ENCODE peak calls at places on chromosome 15, in eight cellular contexts. Q is astrocyte; M is CD8-positive, alpha-beta T cell; F is ascending aorta; T is RWPE1; K is uterus; N is adrenal gland; H is CD4-positive, alpha-beta T cell. G is an unnamed sample.

GRCh38 chr15:59994855-59995557 is 9.1 kb upstream of the FOXB1 start:
- DNase-seq in Q (no peak), M (no peak), F (no peak), T (no peak), K (no peak), N (no peak), H (no peak), G (no peak)

GRCh38 chr15:90362936-90363212 is 10.8 kb downstream of the ZNF774 start:
- DNase-seq in Q (peak), M (no peak), F (no peak), T (peak), K (peak), N (peak), H (no peak), G (no peak)

GRCh38 chr15:83714888-83715287 is 61.0 kb downstream of the ADAMTSL3 start:
- DNase-seq in Q (no peak), M (no peak), F (no peak), T (no peak), K (no peak), N (no peak), H (no peak), G (no peak)

GRCh38 chr15:29685156-29686078 is 136.9 kb downstream of the TJP1 start:
- DNase-seq in Q (peak), M (no peak), F (no peak), T (peak), K (no peak), N (no peak), H (no peak), G (no peak)

GRCh38 chr15:49620174-49620573 is 444 bp downstream of the FAM227B start:
- DNase-seq in Q (peak), M (no peak), F (no peak), T (no peak), K (no peak), N (peak), H (no peak), G (no peak)

GRCh38 chr15:70426065-70426821 is 328.5 kb upstream of the TLE3 start:
- DNase-seq in Q (peak), M (no peak), F (no peak), T (peak), K (no peak), N (no peak), H (no peak), G (no peak)

GRCh38 chr15:70465812-70466211 is 297.5 kb downstream of the UACA start:
- DNase-seq in Q (no peak), M (no peak), F (no peak), T (no peak), K (no peak), N (no peak), H (no peak), G (no peak)

GRCh38 chr15:99315636-99316035 is 64.4 kb downstream of the LRRC28 start:
- DNase-seq in Q (no peak), M (no peak), F (no peak), T (no peak), K (no peak), N (no peak), H (no peak), G (no peak)

GRCh38 chr15:58260911-58261267 is 122.7 kb downstream of the AQP9 start:
- DNase-seq in Q (peak), M (no peak), F (no peak), T (peak), K (no peak), N (no peak), H (no peak), G (no peak)

GRCh38 chr15:73374599-73374998 is 5.8 kb upstream of the HCN4 start:
- DNase-seq in Q (no peak), M (no peak), F (no peak), T (no peak), K (no peak), N (no peak), H (no peak), G (no peak)

GRCh38 chr15:69885182-69886041 is 212.3 kb downstream of the TLE3 start:
- DNase-seq in Q (peak), M (no peak), F (no peak), T (no peak), K (no peak), N (no peak), H (no peak), G (no peak)

GRCh38 chr15:32035285-32035684 is 5.0 kb downstream of the CHRNA7 start:
- DNase-seq in Q (no peak), M (no peak), F (no peak), T (no peak), K (no peak), N (no peak), H (no peak), G (no peak)

GRCh38 chr15:101522621-101523559 is 33.4 kb upstream of the PCSK6 start:
- DNase-seq in Q (no peak), M (no peak), F (no peak), T (no peak), K (no peak), N (no peak), H (no peak), G (no peak)

GRCh38 chr15:70523634-70524033 is 239.7 kb downstream of the UACA start:
- DNase-seq in Q (no peak), M (no peak), F (no peak), T (no peak), K (no peak), N (no peak), H (no peak), G (no peak)

GRCh38 chr15:52862657-52863056 is 72.5 kb upstream of the ONECUT1 start:
- DNase-seq in Q (no peak), M (no peak), F (no peak), T (no peak), K (no peak), N (no peak), H (no peak), G (no peak)

GRCh38 chr15:37133619-37134018 is 33.3 kb upstream of the MEIS2 start:
- DNase-seq in Q (no peak), M (no peak), F (no peak), T (no peak), K (no peak), N (no peak), H (no peak), G (no peak)

GRCh38 chr15:99987119-99987506 is 253.9 kb upstream of the LYSMD4 start:
- DNase-seq in Q (no peak), M (no peak), F (no peak), T (no peak), K (no peak), N (no peak), H (no peak), G (no peak)

GRCh38 chr15:74396146-74396438 is 28.6 kb upstream of the CYP11A1 start:
- DNase-seq in Q (no peak), M (no peak), F (no peak), T (no peak), K (no peak), N (no peak), H (no peak), G (no peak)
- H3K27ac ChIP-seq in Q (peak), M (no peak), F (no peak), T (peak), K (no peak), N (no peak), H (no peak), G (no peak)

DNA sequence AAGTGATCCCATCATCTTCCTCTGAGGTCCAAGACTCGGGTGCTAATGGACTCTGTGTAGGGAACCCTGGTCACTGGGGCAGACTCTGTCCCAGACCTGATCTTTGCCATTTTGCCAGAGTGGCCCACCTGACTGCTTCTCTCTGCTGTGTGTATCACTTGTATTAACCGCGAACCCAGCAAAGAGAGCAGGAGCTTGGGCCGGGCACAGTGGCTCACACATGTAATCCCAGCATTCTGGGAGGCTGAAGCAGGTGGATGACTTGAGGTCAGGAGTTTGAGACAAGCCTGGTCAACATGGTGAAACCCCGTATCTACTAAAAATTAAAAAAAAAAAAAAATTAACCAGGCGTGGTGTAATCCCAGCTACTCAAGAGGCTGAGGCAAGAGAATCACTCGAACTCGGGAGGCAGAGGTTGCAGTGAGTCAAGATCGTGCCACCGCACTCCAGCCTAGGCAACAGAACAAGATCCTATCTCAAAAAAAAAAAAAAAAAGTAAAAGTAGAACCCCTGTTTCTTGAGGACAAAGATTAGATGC is 32.9 kb upstream of the CYP11A1 start:
- DNase-seq in Q (no peak), M (no peak), F (no peak), T (no peak), K (no peak), N (no peak), H (no peak), G (no peak)
- H3K27ac ChIP-seq in Q (peak), M (no peak), F (no peak), T (no peak), K (no peak), N (no peak), H (no peak), G (no peak)

GRCh38 chr15:81858586-81858985 is 187.2 kb downstream of the MEX3B start:
- DNase-seq in Q (no peak), M (no peak), F (no peak), T (no peak), K (no peak), N (no peak), H (no peak), G (no peak)
- H3K27ac ChIP-seq in Q (no peak), M (no peak), F (no peak), T (no peak), K (no peak), N (no peak), H (no peak), G (no peak)

GRCh38 chr15:63601727-63602185 is 4.6 kb downstream of the FBXL22 start:
- DNase-seq in Q (no peak), M (no peak), F (no peak), T (no peak), K (no peak), N (no peak), H (no peak), G (no peak)
- H3K27ac ChIP-seq in Q (no peak), M (peak), F (peak), T (peak), K (peak), N (peak), H (peak), G (peak)

GRCh38 chr15:34147371-34148140 is 45.7 kb downstream of the PGBD4 start:
- DNase-seq in Q (peak), M (no peak), F (no peak), T (peak), K (no peak), N (no peak), H (no peak), G (no peak)
- H3K27ac ChIP-seq in Q (peak), M (no peak), F (no peak), T (no peak), K (no peak), N (no peak), H (no peak), G (no peak)

DNA sequence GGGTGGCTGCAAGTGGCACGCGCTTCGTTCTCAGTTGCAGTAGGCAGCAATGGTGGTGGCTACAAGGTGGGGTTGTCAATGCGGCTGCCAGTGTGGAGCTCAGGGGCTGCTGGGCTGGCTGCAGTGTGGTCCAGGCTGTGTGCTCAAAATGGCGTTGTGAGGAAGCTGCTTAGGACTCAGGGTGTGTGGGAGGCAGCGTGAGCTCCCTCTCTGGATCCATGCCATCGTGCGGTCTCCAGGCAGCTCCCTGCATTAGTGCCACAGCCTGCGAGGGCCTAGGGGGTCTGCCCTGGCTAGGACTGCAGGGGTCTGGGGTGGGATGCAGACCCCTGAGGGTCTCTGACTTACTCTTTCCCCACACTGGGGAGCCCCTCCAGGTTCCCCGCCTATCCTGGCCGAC is 397.2 kb downstream of the OCA2 start:
- DNase-seq in Q (no peak), M (no peak), F (no peak), T (no peak), K (no peak), N (no peak), H (no peak), G (no peak)
- H3K27ac ChIP-seq in Q (no peak), M (no peak), F (no peak), T (no peak), K (no peak), N (no peak), H (no peak), G (no peak)

DNA sequence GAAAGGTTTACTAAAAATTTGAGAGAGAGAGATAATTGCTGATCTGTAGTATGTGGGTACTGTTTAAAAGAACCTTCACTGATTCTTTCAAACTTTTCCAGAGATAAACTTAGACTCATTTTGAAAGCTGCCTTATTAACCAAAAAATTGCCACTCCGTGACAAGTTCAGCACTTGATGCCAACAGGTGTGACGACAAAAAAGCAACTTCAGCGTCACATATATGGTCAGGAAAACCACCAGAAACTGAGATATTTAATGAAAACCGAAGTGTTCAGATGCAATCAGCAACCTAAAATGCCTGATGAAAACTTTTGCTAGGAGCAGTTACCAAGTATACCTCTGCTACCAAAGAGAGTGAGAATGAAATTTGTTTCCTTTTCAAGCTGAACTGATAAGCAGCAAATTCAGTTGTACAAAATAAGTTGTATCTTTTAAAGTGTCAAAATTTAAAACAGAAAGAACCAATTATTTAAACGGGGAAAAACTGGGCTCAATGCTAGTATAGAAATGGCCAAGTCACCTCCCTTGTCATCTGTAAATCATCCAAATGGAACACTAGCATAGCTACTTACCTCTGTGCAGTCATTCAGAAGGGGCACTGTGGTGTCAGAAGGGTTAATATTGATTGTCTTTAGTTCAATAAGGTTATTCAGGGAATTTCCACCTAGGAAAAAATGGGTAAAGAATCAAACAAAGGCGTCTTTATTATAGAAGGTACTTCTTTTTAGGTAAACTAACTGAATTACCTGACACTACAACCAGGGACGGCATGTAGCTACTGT is 91.5 kb upstream of the OCA2 start:
- DNase-seq in Q (no peak), M (no peak), F (no peak), T (no peak), K (no peak), N (no peak), H (no peak), G (no peak)
- H3K27ac ChIP-seq in Q (no peak), M (no peak), F (no peak), T (no peak), K (no peak), N (no peak), H (no peak), G (no peak)

DNA sequence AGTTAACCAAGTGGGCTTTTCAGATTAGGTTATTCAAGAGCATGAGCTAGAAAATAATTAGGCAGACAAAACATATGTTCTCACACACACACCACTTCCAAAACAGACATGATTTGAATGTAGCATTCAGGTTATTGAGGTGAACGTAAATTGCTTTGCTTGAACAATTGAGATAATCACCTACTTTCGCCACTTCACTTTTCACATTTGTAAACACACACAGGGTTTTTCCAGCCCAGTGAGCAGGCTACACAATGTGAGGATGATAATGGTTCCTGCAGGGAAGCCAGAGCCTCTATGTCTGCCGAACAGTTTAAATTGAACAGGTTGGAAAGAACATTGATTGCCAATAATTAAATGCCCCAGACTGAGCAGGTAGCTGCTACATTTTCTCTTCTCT is 560.8 kb downstream of the OCA2 start:
- DNase-seq in Q (no peak), M (no peak), F (no peak), T (no peak), K (no peak), N (no peak), H (no peak), G (no peak)
- H3K27ac ChIP-seq in Q (no peak), M (no peak), F (no peak), T (no peak), K (no peak), N (no peak), H (no peak), G (no peak)